ENCODE peak calls at places on chromosomes 4 and X, in five cellular contexts. S, Q, T, X and O are unnamed samples.

GRCh38 chr4:36038521-36038920 is 205.8 kb downstream of the ARAP2 start:
- DNase-seq in S (no peak), Q (no peak), T (no peak), X (no peak), O (no peak)

GRCh38 chr4:82711158-82711785 is 87.3 kb downstream of the SCD5 start:
- DNase-seq in S (no peak), Q (no peak), T (no peak), X (no peak), O (no peak)

GRCh38 chrX:1072637-1073377 is 139.6 kb downstream of the CRLF2 start:
- DNase-seq in S (no peak), Q (no peak), T (no peak), X (peak), O (no peak)

GRCh38 chr4:121876976-121877773 is 6.9 kb upstream of the BBS7 start:
- DNase-seq in S (no peak), Q (no peak), T (no peak), X (peak), O (no peak)

GRCh38 chrX:101232316-101232715 is 12.7 kb downstream of the DRP2 start:
- DNase-seq in S (no peak), Q (no peak), T (no peak), X (no peak), O (no peak)

GRCh38 chr4:100278567-100278966 is 88.3 kb upstream of the DDIT4L start:
- DNase-seq in S (no peak), Q (no peak), T (no peak), X (no peak), O (no peak)

GRCh38 chrX:25005382-25006185 is 10.2 kb downstream of the ARX start:
- DNase-seq in S (no peak), Q (no peak), T (no peak), X (no peak), O (no peak)

GRCh38 chr4:45638641-45639040 is 485.2 kb downstream of the GABRG1 start:
- DNase-seq in S (no peak), Q (no peak), T (no peak), X (no peak), O (no peak)

GRCh38 chr4:169268951-169269781 is 1.6 kb downstream of the SH3RF1 start:
- DNase-seq in S (no peak), Q (peak), T (no peak), X (no peak), O (no peak)

GRCh38 chr4:150098214-150098613 is 20.0 kb downstream of the DCLK2 start:
- DNase-seq in S (no peak), Q (peak), T (no peak), X (no peak), O (no peak)

GRCh38 chr4:98784947-98785693 is 126.7 kb upstream of the TSPAN5 start:
- DNase-seq in S (no peak), Q (no peak), T (no peak), X (no peak), O (no peak)

GRCh38 chrX:23756165-23756564 is 13.1 kb upstream of the ACOT9 start:
- DNase-seq in S (peak), Q (peak), T (peak), X (peak), O (no peak)

GRCh38 chr4:2742081-2742822 is 13.9 kb downstream of the TNIP2 start:
- DNase-seq in S (no peak), Q (no peak), T (no peak), X (no peak), O (no peak)

GRCh38 chr4:88755454-88755853 is 57.8 kb upstream of the NAP1L5 start:
- DNase-seq in S (no peak), Q (no peak), T (no peak), X (no peak), O (no peak)

GRCh38 chr4:148444296-148445070 is 2.3 kb upstream of the NR3C2 start:
- DNase-seq in S (peak), Q (no peak), T (peak), X (peak), O (no peak)

GRCh38 chr4:138405934-138406567 is 163.9 kb upstream of the SLC7A11 start:
- DNase-seq in S (no peak), Q (peak), T (no peak), X (no peak), O (no peak)

GRCh38 chr4:48780867-48781219 is 764 bp upstream of the FRYL start:
- DNase-seq in S (no peak), Q (peak), T (peak), X (no peak), O (no peak)

GRCh38 chr4:121738780-121739547 is 26.0 kb downstream of the SMIM43 start:
- DNase-seq in S (no peak), Q (peak), T (no peak), X (no peak), O (no peak)

GRCh38 chrX:11770320-11770719 is 12.3 kb downstream of the MSL3 start:
- DNase-seq in S (peak), Q (peak), T (peak), X (peak), O (peak)

GRCh38 chrX:12805333-12805732 is 14.1 kb downstream of the PRPS2 start:
- DNase-seq in S (no peak), Q (no peak), T (no peak), X (no peak), O (no peak)

GRCh38 chr4:38411092-38411491 is 252.9 kb upstream of the KLF3 start:
- DNase-seq in S (no peak), Q (no peak), T (no peak), X (no peak), O (no peak)

GRCh38 chr4:142009751-142010150 is 373.4 kb downstream of the IL15 start:
- DNase-seq in S (no peak), Q (no peak), T (no peak), X (no peak), O (no peak)

GRCh38 chr4:127370495-127371069 is 262.2 kb upstream of the INTU start:
- DNase-seq in S (no peak), Q (peak), T (peak), X (no peak), O (no peak)

GRCh38 chr4:147088141-147088540 is 142.5 kb upstream of the TTC29 start:
- DNase-seq in S (no peak), Q (peak), T (no peak), X (no peak), O (no peak)

GRCh38 chr4:1834047-1834769 is 21.7 kb downstream of the LETM1 start:
- DNase-seq in S (no peak), Q (no peak), T (no peak), X (no peak), O (no peak)

GRCh38 chrX:101231080-101231479 is 11.5 kb downstream of the DRP2 start:
- DNase-seq in S (no peak), Q (no peak), T (no peak), X (no peak), O (no peak)

GRCh38 chr4:47118192-47118879 is 87.0 kb downstream of the GABRB1 start:
- DNase-seq in S (no peak), Q (peak), T (no peak), X (no peak), O (no peak)

GRCh38 chr4:47120783-47121182 is 89.4 kb downstream of the GABRB1 start:
- DNase-seq in S (no peak), Q (no peak), T (no peak), X (no peak), O (no peak)

DNA sequence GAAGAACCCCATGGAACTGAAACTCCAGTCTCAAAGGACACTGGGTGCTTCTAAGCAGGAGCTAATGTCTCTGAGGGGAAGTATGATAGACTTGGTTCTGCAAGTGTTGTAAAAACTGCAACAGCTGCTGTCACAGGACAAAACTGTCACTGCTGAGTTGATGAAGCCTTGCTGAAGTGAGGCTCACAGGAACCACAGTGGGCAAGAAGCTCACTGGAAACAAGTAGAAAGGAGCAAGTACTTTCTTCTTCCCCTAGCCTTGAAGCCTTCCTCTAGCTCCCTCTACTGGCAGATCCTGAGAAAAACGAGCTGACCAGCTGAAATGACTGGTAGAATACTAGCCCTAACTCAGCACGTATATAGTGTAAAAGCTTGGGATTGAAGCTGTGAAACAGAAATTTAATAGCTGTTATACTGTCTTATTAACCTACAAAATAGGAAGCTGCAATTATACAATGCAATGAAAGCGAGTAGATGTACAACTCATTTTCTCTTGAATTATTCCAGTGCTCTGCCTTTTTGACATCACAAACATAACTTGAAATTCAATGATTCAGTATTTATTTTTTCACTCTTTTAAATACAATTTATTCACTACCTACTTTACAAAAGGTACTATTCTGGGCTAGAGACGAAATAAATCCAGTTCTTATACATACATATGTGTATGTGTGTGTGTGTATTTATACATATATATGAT is 91.4 kb downstream of the GABRB1 start:
- DNase-seq in S (peak), Q (peak), T (peak), X (peak), O (peak)
- TF ChIP-seq CTCF in S (peak), Q (peak), T (peak), X (peak), O (peak)

DNA sequence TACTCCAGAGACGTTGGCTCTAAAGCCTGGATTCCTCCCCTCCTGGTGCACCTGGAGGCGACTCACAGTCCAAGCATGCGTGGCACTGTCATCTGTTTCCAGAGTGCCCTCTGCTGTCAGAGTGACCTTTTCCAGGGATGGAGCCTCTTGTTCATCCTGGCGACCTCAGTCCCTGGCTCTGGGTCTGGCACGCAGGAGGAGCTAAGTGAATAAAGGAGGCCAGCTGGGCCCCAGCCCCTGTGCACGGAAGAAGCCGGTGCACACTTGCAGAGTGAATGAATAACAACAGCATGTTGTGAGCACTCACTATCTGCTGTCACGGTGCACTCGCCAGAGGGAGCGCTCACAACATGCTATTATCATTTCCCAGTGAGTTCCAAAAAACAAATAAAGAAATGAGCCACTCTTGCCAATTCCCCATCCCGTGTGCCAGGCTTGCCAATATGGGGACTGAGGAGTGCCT is 27.8 kb upstream of the PSAPL1 start:
- DNase-seq in S (no peak), Q (no peak), T (peak), X (no peak), O (no peak)
- TF ChIP-seq CTCF in S (no peak), Q (no peak), T (no peak), X (no peak), O (peak)

GRCh38 chr4:108360857-108361820 is 192.4 kb upstream of the LEF1 start:
- DNase-seq in S (peak), Q (peak), T (peak), X (no peak), O (peak)
- TF ChIP-seq CTCF in S (no peak), Q (no peak), T (no peak), X (no peak), O (no peak)

GRCh38 chrX:128781506-128781905 is 729.3 kb upstream of the ACTRT1 start:
- DNase-seq in S (peak), Q (no peak), T (peak), X (peak), O (no peak)
- TF ChIP-seq CTCF in S (peak), Q (no peak), T (no peak), X (no peak), O (no peak)